ENCODE peak calls at places on chromosomes 13 and 19, in four cellular contexts. K is H1, O is H9, Z is trophoblast cell. E is an unnamed sample.

GRCh38 chr19:41548954-41549688 is 26.8 kb upstream of the CEACAM21 start:
- DNase-seq in K (no peak), Z (no peak), O (no peak), E (peak; percentile 79)

GRCh38 chr19:1081301-1082164 is 13.6 kb downstream of the POLR2E start:
- DNase-seq in K (peak; percentile 98), O (no peak), Z (peak; percentile 88), E (peak; percentile 35)

GRCh38 chr19:30556230-30556711 is 184.1 kb downstream of the ZNF536 start:
- DNase-seq in K (no peak), Z (no peak), O (peak; percentile 62), E (peak; percentile 71)

GRCh38 chr19:31285744-31286143 is 63.5 kb downstream of the TSHZ3 start:
- DNase-seq in K (no peak), Z (no peak), O (no peak), E (no peak)

GRCh38 chr13:33195693-33196464 is 89.7 kb downstream of the STARD13 start:
- DNase-seq in O (no peak), K (no peak), Z (no peak), E (no peak)

GRCh38 chr13:88729605-88730004 is 1058.4 kb downstream of the SLITRK5 start:
- DNase-seq in K (no peak), Z (no peak), O (no peak), E (no peak)

GRCh38 chr19:41219924-41220567 is 1.0 kb downstream of the AXL start:
- DNase-seq in O (no peak), Z (no peak), K (no peak), E (peak; percentile 68)

GRCh38 chr19:15422311-15423075 is 3.7 kb upstream of the AKAP8L start:
- DNase-seq in O (no peak), K (no peak), Z (no peak), E (no peak)

GRCh38 chr13:103394670-103395069 is 328.5 kb upstream of the SLC10A2 start:
- DNase-seq in Z (no peak), K (no peak), O (no peak), E (no peak)

GRCh38 chr13:59099182-59099950 is 1064.4 kb downstream of the DIAPH3 start:
- DNase-seq in O (no peak), Z (no peak), K (no peak), E (peak; percentile 25)

GRCh38 chr13:90696656-90697055 is 650.8 kb upstream of the MIR17HG start:
- DNase-seq in O (no peak), Z (no peak), K (no peak), E (no peak)

GRCh38 chr19:16376649-16377048 is 52.0 kb downstream of the KLF2 start:
- DNase-seq in Z (no peak), K (peak; percentile 86), O (peak; percentile 68), E (peak; percentile 39)

GRCh38 chr13:112894673-112895481 is 74.1 kb upstream of the MCF2L start:
- DNase-seq in K (peak; percentile 75), O (peak; percentile 87), Z (no peak), E (no peak)
- H3K18ac ChIP-seq in K (peak overlapping the region; percentile 83), O (no peak overlapping the region), Z (no peak overlapping the region), E (peak overlapping the region; percentile 5)

DNA sequence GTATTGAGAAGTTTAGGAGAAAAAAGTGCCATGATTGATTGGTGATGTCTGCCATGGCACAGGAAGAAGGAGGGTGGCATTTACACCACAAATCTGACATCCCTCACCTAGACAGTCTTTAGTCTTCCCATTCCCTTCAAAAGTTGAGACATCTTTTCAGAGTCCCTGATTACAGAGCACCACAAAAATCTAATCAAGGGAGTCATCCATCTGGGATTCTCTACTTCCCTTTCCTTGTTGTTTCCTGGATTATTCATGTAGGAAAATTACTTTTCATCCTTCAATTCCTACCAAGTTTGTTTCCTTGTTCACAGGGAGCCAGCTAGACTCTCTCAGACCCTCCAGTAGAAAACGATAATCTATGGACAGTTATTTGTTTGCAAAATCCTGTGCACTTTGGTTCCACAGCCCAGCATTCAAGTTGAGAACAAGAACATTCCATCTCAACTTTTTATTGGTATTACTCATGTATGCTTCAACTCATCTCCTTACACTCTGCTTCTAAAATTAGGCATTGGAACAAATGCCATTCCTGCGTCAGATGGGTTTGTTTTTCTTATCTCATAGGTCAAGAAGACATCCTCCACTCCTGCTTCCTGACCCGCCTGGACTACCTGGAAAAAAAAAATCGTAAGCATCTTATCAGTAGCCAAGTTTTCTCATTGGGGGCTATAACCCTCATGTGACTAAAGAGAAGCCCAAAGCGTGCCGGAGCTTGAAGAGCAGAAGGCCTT is 259.9 kb downstream of the FOXO1 start:
- DNase-seq in K (no peak), O (no peak), Z (peak; percentile 43), E (no peak)
- H2BK120ac ChIP-seq in K (no peak overlapping the region), O (no peak overlapping the region), Z (no peak overlapping the region), E (no peak overlapping the region)

DNA sequence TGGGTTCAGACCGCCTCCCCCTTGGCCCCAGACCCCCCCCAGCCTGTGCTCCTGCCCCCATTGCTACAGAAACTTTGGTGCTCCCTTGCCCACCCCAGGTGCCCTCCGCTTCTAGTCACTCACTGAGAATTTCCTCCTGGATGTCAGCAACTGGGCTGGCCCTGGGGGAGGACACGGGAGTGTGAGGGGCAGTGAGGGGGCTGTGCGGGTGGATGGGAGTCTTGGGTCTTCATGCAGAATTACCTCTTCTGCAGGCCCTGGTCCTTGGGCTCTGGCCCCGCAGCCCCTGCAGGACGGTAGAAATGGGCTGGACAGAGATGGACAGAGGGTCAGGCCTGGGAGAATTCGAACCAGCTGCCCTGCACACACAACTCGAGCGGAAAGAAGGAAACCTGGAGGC is 4.8 kb downstream of the LILRB5 start:
- DNase-seq in O (no peak), Z (no peak), K (no peak), E (no peak)
- H3K18ac ChIP-seq in O (no peak overlapping the region), Z (no peak overlapping the region), K (no peak overlapping the region), E (no peak overlapping the region)

GRCh38 chr13:51618626-51619025 is 34.4 kb downstream of the WDFY2 start:
- DNase-seq in Z (no peak), O (no peak), K (no peak), E (no peak)

GRCh38 chr13:51621597-51621996 is 37.3 kb downstream of the WDFY2 start:
- DNase-seq in O (no peak), Z (no peak), K (no peak), E (no peak)

GRCh38 chr13:51619614-51620013 is 35.4 kb downstream of the WDFY2 start:
- DNase-seq in Z (no peak), O (no peak), K (no peak), E (no peak)

GRCh38 chr13:51623473-51623872 is 39.2 kb downstream of the WDFY2 start:
- DNase-seq in O (no peak), K (no peak), Z (no peak), E (no peak)

DNA sequence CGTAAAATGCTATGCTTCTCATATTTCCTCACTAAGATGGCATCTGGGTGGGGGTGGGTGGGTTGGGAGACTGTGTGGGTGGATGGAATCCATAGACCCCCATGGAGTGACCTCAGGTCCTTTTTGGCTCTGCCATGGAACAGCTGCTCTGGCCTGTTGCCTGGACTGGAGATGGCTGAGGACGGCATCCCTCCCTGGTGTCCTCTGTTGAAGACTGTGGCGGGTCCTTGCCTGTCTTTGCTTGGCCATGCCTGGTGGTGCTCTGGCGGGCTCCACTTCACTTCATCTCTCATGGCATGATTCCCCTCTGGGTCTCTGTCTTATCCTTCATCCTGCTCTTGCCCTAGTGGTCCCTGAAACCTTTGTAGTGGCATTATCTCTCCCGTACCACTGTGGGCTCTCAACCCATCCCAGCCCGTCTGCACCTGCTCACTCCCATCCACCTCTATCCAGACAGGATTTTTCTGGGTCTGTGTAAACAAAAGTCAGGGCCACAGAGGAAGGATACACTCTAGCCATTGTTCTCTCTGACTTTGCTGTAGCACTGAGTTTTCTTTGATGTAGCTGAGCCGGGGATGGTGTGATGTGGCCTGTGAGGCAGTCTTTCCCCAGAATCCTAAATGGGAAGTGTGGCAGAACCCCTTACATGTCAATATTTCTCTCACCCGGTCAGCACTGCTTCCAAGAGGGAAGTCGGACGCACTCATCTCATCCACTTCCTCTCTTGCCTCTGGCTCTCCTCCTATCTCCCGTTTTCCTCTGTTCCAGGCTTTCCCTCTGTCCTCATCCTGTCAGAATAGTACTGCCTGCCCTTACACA is 36.1 kb downstream of the WDFY2 start:
- DNase-seq in K (no peak), Z (no peak), O (no peak), E (no peak)
- H2BK120ac ChIP-seq in K (no peak overlapping the region), Z (no peak overlapping the region), O (no peak overlapping the region), E (no peak overlapping the region)

DNA sequence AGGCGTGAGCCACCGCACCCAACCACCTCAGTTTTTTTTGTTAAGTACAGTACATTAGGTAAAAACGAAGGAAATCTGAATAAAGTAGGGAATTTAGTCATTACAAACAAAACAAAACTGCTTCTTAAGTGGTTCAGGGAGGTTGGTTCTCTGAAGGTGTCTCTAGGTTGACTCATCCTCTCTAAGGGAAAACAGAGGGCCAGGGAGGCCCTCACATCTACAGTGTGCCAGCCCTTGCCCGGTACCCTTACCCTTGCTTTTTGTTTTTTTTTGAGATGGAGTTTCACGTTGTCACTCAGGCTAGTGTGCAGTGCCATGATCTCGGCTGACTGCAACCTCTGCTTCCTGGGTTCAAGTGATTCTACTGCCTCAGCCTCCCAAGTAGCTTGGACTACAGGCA is 17.2 kb upstream of the JUND start:
- DNase-seq in Z (no peak), O (no peak), K (no peak), E (no peak)
- H3K18ac ChIP-seq in Z (no peak overlapping the region), O (no peak overlapping the region), K (no peak overlapping the region), E (no peak overlapping the region)

GRCh38 chr19:14381689-14382474 is 638 bp downstream of the ADGRE5 start:
- DNase-seq in Z (peak; percentile 72), O (no peak), K (no peak), E (peak; percentile 74)
- H2BK120ac ChIP-seq in Z (peak overlapping the region; percentile 21), O (no peak overlapping the region), K (no peak overlapping the region), E (no peak overlapping the region)

DNA sequence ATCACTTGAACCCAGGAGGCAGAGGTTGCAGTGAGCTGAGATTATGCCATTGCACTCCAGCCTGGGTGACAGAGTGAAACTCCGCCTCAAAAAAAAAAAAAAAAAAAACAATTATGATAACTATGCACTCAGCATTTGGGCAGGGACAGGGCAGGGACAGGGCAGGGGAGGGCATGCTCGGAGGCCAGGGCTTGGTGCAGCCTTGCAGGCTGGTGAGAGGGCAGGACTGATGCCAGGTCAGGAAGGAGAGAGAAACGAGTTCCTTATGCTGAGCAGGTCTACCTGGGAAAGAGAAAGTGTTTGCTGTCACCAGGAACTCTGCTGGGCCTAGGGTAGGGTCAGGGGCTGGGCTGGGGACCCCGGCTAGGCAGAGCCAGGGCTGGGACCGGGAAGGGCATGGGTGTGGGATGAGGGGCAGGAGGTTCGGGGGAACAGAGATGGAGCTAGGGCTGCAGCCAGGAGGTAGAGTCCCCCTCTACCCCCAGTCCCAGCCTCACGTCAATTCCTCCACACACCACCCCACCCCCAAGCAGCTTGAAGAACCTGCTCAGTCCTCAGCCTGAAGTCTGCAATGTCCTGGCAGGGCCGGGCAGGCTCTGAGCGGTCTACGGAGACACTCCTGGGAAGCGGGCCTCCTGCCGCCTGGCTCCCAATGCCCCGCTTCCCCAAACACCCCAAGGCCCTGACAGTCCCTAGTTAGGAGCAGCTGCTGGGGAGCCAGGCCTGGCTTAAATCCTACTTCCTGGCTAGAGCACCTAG is 2.8 kb downstream of the FXYD3 start:
- DNase-seq in K (no peak), Z (no peak), O (no peak), E (no peak)
- H3K18ac ChIP-seq in K (peak overlapping the region; percentile 19), Z (no peak overlapping the region), O (no peak overlapping the region), E (no peak overlapping the region)

DNA sequence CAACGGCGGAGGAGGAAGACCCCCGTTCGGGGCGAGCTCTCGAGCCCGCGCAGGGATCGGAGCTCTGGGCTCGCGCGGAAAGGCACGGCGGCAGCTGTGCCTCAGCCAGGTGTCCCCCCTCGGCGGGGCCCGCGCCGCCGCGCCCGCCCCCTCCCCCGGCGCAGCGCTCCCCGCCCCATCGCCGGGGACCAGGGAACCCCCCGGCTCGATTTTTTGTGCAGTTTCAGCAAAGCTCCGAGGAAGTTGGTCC is 110.0 kb downstream of the KCNRG start:
- DNase-seq in K (no peak), Z (no peak), O (no peak), E (no peak)
- H2BK120ac ChIP-seq in K (no peak overlapping the region), Z (no peak overlapping the region), O (no peak overlapping the region), E (no peak overlapping the region)

E was measured in mesendoderm.